ENCODE peak calls at places on chromosome 4, in five cellular contexts. One of them, this sample, is unnamed.

GRCh38 chr4:30722092-30722915 is 2.1 kb downstream of the PCDH7 start:
- DNase-seq in PC-3: no peak
- DNase-seq in HCT116: no peak
- DNase-seq in neural progenitor cell: peak; percentile 41
- DNase-seq in fibroblast of lung: peak; percentile 18
- DNase-seq in this sample: no peak

GRCh38 chr4:144820706-144821105 is 174.8 kb downstream of the HHIP start:
- DNase-seq in neural progenitor cell: peak; percentile 59
- DNase-seq in fibroblast of lung: peak; percentile 74
- DNase-seq in PC-3: no peak
- DNase-seq in HCT116: no peak
- DNase-seq in this sample: no peak

GRCh38 chr4:176066757-176067156 is 1.1 kb downstream of the WDR17 start:
- DNase-seq in fibroblast of lung: no peak
- DNase-seq in PC-3: no peak
- DNase-seq in HCT116: no peak
- DNase-seq in neural progenitor cell: no peak
- DNase-seq in this sample: no peak

GRCh38 chr4:125952631-125953030 is 637.9 kb downstream of the FAT4 start:
- DNase-seq in HCT116: no peak
- DNase-seq in PC-3: no peak
- DNase-seq in neural progenitor cell: no peak
- DNase-seq in fibroblast of lung: no peak
- DNase-seq in this sample: no peak

GRCh38 chr4:177271091-177271490 is 38.6 kb upstream of the NEIL3 start:
- DNase-seq in PC-3: no peak
- DNase-seq in HCT116: no peak
- DNase-seq in neural progenitor cell: no peak
- DNase-seq in fibroblast of lung: no peak
- DNase-seq in this sample: no peak

GRCh38 chr4:94641702-94642560 is 115.8 kb upstream of the BMPR1B start:
- DNase-seq in PC-3: peak; percentile 77
- DNase-seq in neural progenitor cell: no peak
- DNase-seq in HCT116: peak; percentile 64
- DNase-seq in fibroblast of lung: peak; percentile 31
- DNase-seq in this sample: no peak

GRCh38 chr4:168999836-169000235 is 10.2 kb downstream of the CBR4 start:
- DNase-seq in fibroblast of lung: no peak
- DNase-seq in PC-3: no peak
- DNase-seq in HCT116: no peak
- DNase-seq in neural progenitor cell: no peak
- DNase-seq in this sample: no peak

GRCh38 chr4:98480535-98480934 is 177.9 kb downstream of the TSPAN5 start:
- DNase-seq in HCT116: no peak
- DNase-seq in fibroblast of lung: no peak
- DNase-seq in neural progenitor cell: no peak
- DNase-seq in PC-3: peak; percentile 24
- DNase-seq in this sample: no peak

GRCh38 chr4:2254665-2255500 is 7.0 kb downstream of the MXD4 start:
- DNase-seq in neural progenitor cell: no peak
- DNase-seq in fibroblast of lung: no peak
- DNase-seq in HCT116: no peak
- DNase-seq in PC-3: no peak
- DNase-seq in this sample: peak; percentile 41

GRCh38 chr4:125666635-125667034 is 351.9 kb downstream of the FAT4 start:
- DNase-seq in neural progenitor cell: no peak
- DNase-seq in HCT116: no peak
- DNase-seq in fibroblast of lung: no peak
- DNase-seq in PC-3: no peak
- DNase-seq in this sample: no peak

GRCh38 chr4:79498282-79498681 is 90.3 kb upstream of the GK2 start:
- DNase-seq in fibroblast of lung: peak; percentile 8
- DNase-seq in HCT116: no peak
- DNase-seq in neural progenitor cell: no peak
- DNase-seq in PC-3: no peak
- DNase-seq in this sample: no peak

GRCh38 chr4:153204247-153205027 is at the start of gene TRIM2:
- DNase-seq in fibroblast of lung: peak; percentile 85
- DNase-seq in neural progenitor cell: peak; percentile 80
- DNase-seq in PC-3: peak; percentile 70
- DNase-seq in HCT116: peak; percentile 86
- DNase-seq in this sample: peak; percentile 90

GRCh38 chr4:113293043-113293560 is 243.6 kb downstream of the ANK2 start:
- DNase-seq in HCT116: no peak
- DNase-seq in fibroblast of lung: peak; percentile 86
- DNase-seq in neural progenitor cell: peak; percentile 34
- DNase-seq in PC-3: no peak
- DNase-seq in this sample: no peak

GRCh38 chr4:142434519-142435224 is 411.4 kb downstream of the INPP4B start:
- DNase-seq in HCT116: peak; percentile 4
- DNase-seq in PC-3: no peak
- DNase-seq in fibroblast of lung: no peak
- DNase-seq in neural progenitor cell: no peak
- DNase-seq in this sample: peak; percentile 53

GRCh38 chr4:150140774-150141400 is 62.6 kb downstream of the DCLK2 start:
- DNase-seq in HCT116: no peak
- DNase-seq in PC-3: peak; percentile 78
- DNase-seq in neural progenitor cell: no peak
- DNase-seq in fibroblast of lung: peak; percentile 80
- DNase-seq in this sample: no peak

GRCh38 chr4:184417802-184418511 is 56.4 kb downstream of the IRF2 start:
- DNase-seq in HCT116: peak; percentile 51
- DNase-seq in neural progenitor cell: no peak
- DNase-seq in fibroblast of lung: peak; percentile 70
- DNase-seq in PC-3: peak; percentile 89
- DNase-seq in this sample: no peak

GRCh38 chr4:182143086-182143821 is 99.9 kb upstream of the TENM3 start:
- DNase-seq in PC-3: no peak
- DNase-seq in fibroblast of lung: peak; percentile 41
- DNase-seq in neural progenitor cell: peak; percentile 53
- DNase-seq in HCT116: no peak
- DNase-seq in this sample: peak; percentile 73

GRCh38 chr4:37803348-37803973 is 23.0 kb upstream of the PGM2 start:
- DNase-seq in fibroblast of lung: peak; percentile 81
- DNase-seq in PC-3: peak; percentile 56
- DNase-seq in neural progenitor cell: peak; percentile 27
- DNase-seq in HCT116: no peak
- DNase-seq in this sample: no peak

GRCh38 chr4:37799941-37800554 is 26.4 kb upstream of the PGM2 start:
- DNase-seq in PC-3: no peak
- DNase-seq in fibroblast of lung: no peak
- DNase-seq in HCT116: no peak
- DNase-seq in neural progenitor cell: no peak
- DNase-seq in this sample: no peak

GRCh38 chr4:37802068-37802666 is 24.3 kb upstream of the PGM2 start:
- DNase-seq in HCT116: peak; percentile 86
- DNase-seq in fibroblast of lung: peak; percentile 80
- DNase-seq in neural progenitor cell: peak; percentile 77
- DNase-seq in PC-3: peak; percentile 84
- DNase-seq in this sample: peak; percentile 86

GRCh38 chr4:37805091-37805490 is 21.4 kb upstream of the PGM2 start:
- DNase-seq in HCT116: no peak
- DNase-seq in PC-3: no peak
- DNase-seq in fibroblast of lung: no peak
- DNase-seq in neural progenitor cell: no peak
- DNase-seq in this sample: no peak
- H3K9ac ChIP-seq in HCT116: no peak overlapping the region
- H3K9ac ChIP-seq in PC-3: no peak overlapping the region
- H3K9ac ChIP-seq in fibroblast of lung: no peak overlapping the region
- H3K9ac ChIP-seq in neural progenitor cell: no peak overlapping the region
- H3K9ac ChIP-seq in this sample: no peak overlapping the region

GRCh38 chr4:156475322-156475721 is 496.3 kb downstream of the PDGFC start:
- DNase-seq in fibroblast of lung: peak; percentile 82
- DNase-seq in neural progenitor cell: peak; percentile 11
- DNase-seq in HCT116: peak; percentile 42
- DNase-seq in PC-3: peak; percentile 69
- DNase-seq in this sample: no peak
- TF ChIP-seq CTCF in fibroblast of lung: peak; percentile 36
- TF ChIP-seq CTCF in neural progenitor cell: peak; percentile 53
- TF ChIP-seq CTCF in HCT116: peak; percentile 54
- TF ChIP-seq CTCF in PC-3: peak; percentile 77
- TF ChIP-seq CTCF in this sample: peak; percentile 63

GRCh38 chr4:106315968-106316772 is at the start of the genes AIMP1 and TBCK:
- DNase-seq in HCT116: peak; percentile 88
- DNase-seq in PC-3: peak; percentile 78
- DNase-seq in neural progenitor cell: peak; percentile 93
- DNase-seq in fibroblast of lung: peak; percentile 95
- DNase-seq in this sample: peak; percentile 95

GRCh38 chr4:106316773-106317409 is 541 bp downstream of the AIMP1 start:
- DNase-seq in fibroblast of lung: no peak
- DNase-seq in neural progenitor cell: peak; percentile 2
- DNase-seq in PC-3: no peak
- DNase-seq in HCT116: no peak
- DNase-seq in this sample: no peak

GRCh38 chr4:106315476-106315967 is 487 bp downstream of the TBCK start:
- DNase-seq in fibroblast of lung: peak; percentile 17
- DNase-seq in PC-3: peak; percentile 91
- DNase-seq in neural progenitor cell: peak; percentile 2
- DNase-seq in HCT116: no peak
- DNase-seq in this sample: no peak

GRCh38 chr4:106312997-106313522 is 2.9 kb downstream of the TBCK start:
- DNase-seq in neural progenitor cell: no peak
- DNase-seq in PC-3: no peak
- DNase-seq in fibroblast of lung: no peak
- DNase-seq in HCT116: no peak
- DNase-seq in this sample: no peak

GRCh38 chr4:106314960-106315359 is 1.0 kb downstream of the TBCK start:
- DNase-seq in neural progenitor cell: no peak
- DNase-seq in fibroblast of lung: no peak
- DNase-seq in HCT116: no peak
- DNase-seq in PC-3: no peak
- DNase-seq in this sample: no peak
- H3K9ac ChIP-seq in neural progenitor cell: peak overlapping the region; percentile 98
- H3K9ac ChIP-seq in fibroblast of lung: no peak overlapping the region
- H3K9ac ChIP-seq in HCT116: peak overlapping the region; percentile 87
- H3K9ac ChIP-seq in PC-3: peak overlapping the region; percentile 98
- H3K9ac ChIP-seq in this sample: peak overlapping the region; percentile 97

DNA sequence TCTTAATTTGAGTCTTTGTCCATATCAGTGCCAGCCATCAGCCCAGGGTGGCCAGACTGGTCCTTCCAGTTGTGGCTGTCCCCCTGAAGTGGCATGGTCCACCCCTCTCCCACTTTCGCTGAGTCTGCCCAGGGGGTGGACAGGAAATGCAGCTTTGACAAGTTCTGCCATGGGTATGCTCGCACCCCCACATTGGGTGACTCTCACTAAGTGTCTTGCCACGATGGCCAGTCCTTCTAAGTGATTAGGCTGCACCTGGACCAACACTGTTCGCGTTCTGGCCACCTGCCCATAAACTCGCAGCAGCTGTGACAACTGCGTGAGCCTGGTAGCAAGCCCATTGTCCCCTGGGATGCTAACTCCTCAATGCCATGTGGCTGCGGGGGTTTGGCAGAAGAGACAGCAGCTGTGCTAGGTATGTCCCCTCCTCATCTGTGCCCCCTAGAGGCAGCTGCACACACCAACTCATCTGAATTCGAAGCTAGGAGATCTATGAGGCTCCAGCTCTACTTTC is 10.0 kb upstream of the LNX1 start:
- DNase-seq in HCT116: no peak
- DNase-seq in PC-3: peak; percentile 46
- DNase-seq in fibroblast of lung: no peak
- DNase-seq in neural progenitor cell: peak; percentile 66
- DNase-seq in this sample: peak; percentile 90
- TF ChIP-seq CTCF in HCT116: no peak
- TF ChIP-seq CTCF in PC-3: peak; percentile 61
- TF ChIP-seq CTCF in fibroblast of lung: peak; percentile 12
- TF ChIP-seq CTCF in neural progenitor cell: peak; percentile 56
- TF ChIP-seq CTCF in this sample: peak; percentile 85